ENCODE peak calls at places on chromosomes 3 and 15, in ten cellular contexts. W, U, O, K, G, H, D, C, S and Y are unnamed samples.

GRCh38 chr15:78599189-78599588 is 21.6 kb downstream of the CHRNA3 start:
- DNase-seq in W (no peak), U (no peak), O (no peak), K (no peak), G (no peak), H (no peak), D (no peak), C (no peak), S (no peak), Y (no peak)

GRCh38 chr15:43376017-43376705 is 5.3 kb downstream of the TUBGCP4 start:
- DNase-seq in W (no peak), U (no peak), O (no peak), K (no peak), G (no peak), H (no peak), D (peak), C (no peak), S (no peak), Y (no peak)

GRCh38 chr15:41557673-41558399 is 1.2 kb upstream of the TYRO3 start:
- DNase-seq in W (peak), U (peak), O (peak), K (peak), G (peak), H (peak), D (peak), C (peak), S (peak), Y (peak)

GRCh38 chr3:29245441-29245840 is 35.4 kb upstream of the RBMS3 start:
- DNase-seq in W (no peak), U (no peak), O (no peak), K (no peak), G (no peak), H (no peak), D (no peak), C (no peak), S (no peak), Y (no peak)

GRCh38 chr3:160016972-160017371 is 28.3 kb downstream of the IL12A start:
- DNase-seq in W (no peak), U (no peak), O (no peak), K (no peak), G (no peak), H (no peak), D (no peak), C (no peak), S (no peak), Y (no peak)

GRCh38 chr3:132726341-132726823 is 4.2 kb upstream of the NPHP3 start:
- DNase-seq in W (no peak), U (no peak), O (no peak), K (no peak), G (peak), H (no peak), D (no peak), C (peak), S (no peak), Y (no peak)

GRCh38 chr3:64225695-64226499 is 631 bp upstream of the PRICKLE2 start:
- DNase-seq in W (no peak), U (no peak), O (no peak), K (no peak), G (no peak), H (no peak), D (no peak), C (no peak), S (no peak), Y (no peak)

GRCh38 chr3:170641510-170642236 is 55.8 kb upstream of the SLC7A14 start:
- DNase-seq in W (no peak), U (no peak), O (no peak), K (no peak), G (no peak), H (no peak), D (no peak), C (no peak), S (no peak), Y (no peak)

GRCh38 chr15:26996250-26996649 is 25.3 kb downstream of the GABRG3 start:
- DNase-seq in W (no peak), U (no peak), O (no peak), K (no peak), G (no peak), H (no peak), D (no peak), C (no peak), S (no peak), Y (no peak)

GRCh38 chr3:196662033-196662432 is 22.5 kb downstream of the NRROS start:
- DNase-seq in W (no peak), U (no peak), O (no peak), K (no peak), G (no peak), H (no peak), D (no peak), C (no peak), S (no peak), Y (no peak)

GRCh38 chr3:156787926-156788663 is 38.1 kb upstream of the LEKR1 start:
- DNase-seq in W (no peak), U (no peak), O (no peak), K (no peak), G (peak), H (no peak), D (no peak), C (no peak), S (no peak), Y (no peak)

GRCh38 chr3:192892981-192893827 is 24.5 kb downstream of the MB21D2 start:
- DNase-seq in W (no peak), U (no peak), O (no peak), K (no peak), G (peak), H (no peak), D (no peak), C (no peak), S (peak), Y (peak)

GRCh38 chr3:170049146-170050000 is 11.6 kb downstream of the GPR160 start:
- DNase-seq in W (no peak), U (no peak), O (no peak), K (peak), G (peak), H (no peak), D (no peak), C (no peak), S (no peak), Y (no peak)

GRCh38 chr3:16059081-16059537 is 115.4 kb upstream of the GALNT15 start:
- DNase-seq in W (no peak), U (no peak), O (no peak), K (no peak), G (no peak), H (no peak), D (no peak), C (no peak), S (no peak), Y (no peak)

GRCh38 chr15:35000511-35000910 is 12.4 kb upstream of the ZNF770 start:
- DNase-seq in W (no peak), U (no peak), O (no peak), K (no peak), G (peak), H (no peak), D (no peak), C (no peak), S (no peak), Y (no peak)

GRCh38 chr3:125141596-125142417 is 70.7 kb downstream of the SLC12A8 start:
- DNase-seq in W (peak), U (no peak), O (peak), K (peak), G (no peak), H (peak), D (peak), C (no peak), S (peak), Y (peak)

GRCh38 chr3:193805448-193805847 is 212.4 kb downstream of the OPA1 start:
- DNase-seq in W (no peak), U (no peak), O (no peak), K (peak), G (peak), H (no peak), D (no peak), C (no peak), S (no peak), Y (no peak)

GRCh38 chr3:71062920-71063767 is 520.4 kb downstream of the FOXP1 start:
- DNase-seq in W (no peak), U (no peak), O (no peak), K (no peak), G (no peak), H (no peak), D (no peak), C (peak), S (no peak), Y (no peak)

GRCh38 chr3:187919018-187919417 is 173.8 kb upstream of the BCL6 start:
- DNase-seq in W (peak), U (no peak), O (no peak), K (no peak), G (no peak), H (peak), D (no peak), C (no peak), S (peak), Y (peak)

GRCh38 chr15:49645937-49646336 is 25.1 kb downstream of the DTWD1 start:
- DNase-seq in W (no peak), U (no peak), O (no peak), K (peak), G (peak), H (no peak), D (no peak), C (no peak), S (no peak), Y (no peak)

GRCh38 chr15:100783760-100784492 is 95.7 kb upstream of the ALDH1A3 start:
- DNase-seq in W (no peak), U (no peak), O (no peak), K (peak), G (no peak), H (no peak), D (peak), C (no peak), S (no peak), Y (no peak)

GRCh38 chr3:179853176-179853575 is 183.6 kb downstream of the PEX5L start:
- DNase-seq in W (no peak), U (no peak), O (no peak), K (no peak), G (no peak), H (no peak), D (no peak), C (no peak), S (no peak), Y (no peak)

GRCh38 chr3:140493271-140493670 is 184.6 kb upstream of the TRIM42 start:
- DNase-seq in W (no peak), U (no peak), O (no peak), K (no peak), G (no peak), H (no peak), D (no peak), C (no peak), S (no peak), Y (no peak)

GRCh38 chr15:61075741-61076140 is 153.4 kb downstream of the RORA start:
- DNase-seq in W (no peak), U (no peak), O (no peak), K (no peak), G (no peak), H (no peak), D (no peak), C (no peak), S (no peak), Y (no peak)

GRCh38 chr15:62946940-62947339 is 95.6 kb upstream of the TPM1 start:
- DNase-seq in W (no peak), U (no peak), O (no peak), K (no peak), G (no peak), H (no peak), D (no peak), C (no peak), S (no peak), Y (no peak)

GRCh38 chr3:168341965-168342719 is 246.4 kb upstream of the GOLIM4 start:
- DNase-seq in W (no peak), U (no peak), O (no peak), K (no peak), G (no peak), H (no peak), D (no peak), C (no peak), S (no peak), Y (no peak)

GRCh38 chr3:122536634-122537033 is 21.9 kb upstream of the KPNA1 start:
- DNase-seq in W (no peak), U (no peak), O (no peak), K (no peak), G (no peak), H (no peak), D (no peak), C (no peak), S (no peak), Y (no peak)

GRCh38 chr3:29346828-29347227 is 66.0 kb downstream of the RBMS3 start:
- DNase-seq in W (no peak), U (no peak), O (no peak), K (no peak), G (no peak), H (no peak), D (no peak), C (no peak), S (no peak), Y (no peak)

GRCh38 chr3:46934067-46934466 is 42.5 kb downstream of the CCDC12 start:
- DNase-seq in W (no peak), U (no peak), O (no peak), K (no peak), G (no peak), H (no peak), D (no peak), C (no peak), S (no peak), Y (no peak)

GRCh38 chr3:197151562-197151961 is 121.9 kb upstream of the MELTF start:
- DNase-seq in W (no peak), U (no peak), O (no peak), K (peak), G (peak), H (no peak), D (no peak), C (no peak), S (no peak), Y (no peak)

GRCh38 chr15:26767169-26767670 is 5.6 kb downstream of the GABRB3 start:
- DNase-seq in W (no peak), U (no peak), O (no peak), K (no peak), G (no peak), H (no peak), D (no peak), C (no peak), S (no peak), Y (no peak)

GRCh38 chr3:17942856-17943255 is 200.4 kb upstream of the TBC1D5 start:
- DNase-seq in W (no peak), U (no peak), O (no peak), K (no peak), G (no peak), H (no peak), D (no peak), C (no peak), S (no peak), Y (no peak)